ENCODE peak calls at places on chromosomes 16 and 17, in nine cellular contexts. R is cardiac fibroblast; M is body of pancreas; Q is AG04450; X is adrenal gland; P is fibroblast of lung; B is WERI-Rb-1; S is A549; Y is CD8-positive, alpha-beta T cell. C is an unnamed sample.
A peak's percentile ranks its signal among the peaks of the same experiment; 100 is the strongest.

GRCh38 chr16:457732-458400 is 32.4 kb downstream of the RAB11FIP3 start:
- DNase-seq in R (peak; percentile 18), M (peak; percentile 31), Q (no peak), X (no peak), P (no peak), B (no peak), S (no peak), Y (no peak), C (no peak)

GRCh38 chr17:10120113-10120485 is 78.3 kb downstream of the GAS7 start:
- DNase-seq in R (no peak), M (no peak), Q (no peak), X (no peak), P (no peak), B (no peak), S (no peak), Y (no peak), C (no peak)

GRCh38 chr16:11359370-11359769 is 14.1 kb downstream of the RMI2 start:
- DNase-seq in R (peak; percentile 40), M (peak; percentile 64), Q (peak; percentile 52), X (no peak), P (peak; percentile 85), B (no peak), S (no peak), Y (no peak), C (no peak)

GRCh38 chr17:3475812-3476686 is at the start of gene ASPA:
- DNase-seq in R (peak; percentile 29), M (no peak), Q (no peak), X (no peak), P (no peak), B (no peak), S (no peak), Y (no peak), C (no peak)

GRCh38 chr16:10827691-10828341 is 9.2 kb upstream of the TVP23A start:
- DNase-seq in R (peak; percentile 64), M (peak; percentile 70), Q (peak; percentile 42), X (peak; percentile 81), P (peak; percentile 94), B (no peak), S (no peak), Y (no peak), C (no peak)

GRCh38 chr17:1907818-1908698 is 78.3 kb downstream of the RPA1 start:
- DNase-seq in R (peak; percentile 47), M (no peak), Q (no peak), X (no peak), P (peak; percentile 53), B (peak; percentile 88), S (no peak), Y (peak; percentile 1), C (peak; percentile 29)

GRCh38 chr17:66903781-66904180 is 60.7 kb upstream of the CACNG4 start:
- DNase-seq in R (no peak), M (no peak), Q (no peak), X (no peak), P (no peak), B (no peak), S (no peak), Y (no peak), C (no peak)

GRCh38 chr17:72599891-72600290 is 479.1 kb downstream of the SOX9 start:
- DNase-seq in R (no peak), M (no peak), Q (no peak), X (no peak), P (no peak), B (no peak), S (no peak), Y (no peak), C (no peak)

GRCh38 chr16:2163211-2163881 is 7.8 kb downstream of the TRAF7 start:
- DNase-seq in R (no peak), M (no peak), Q (no peak), X (no peak), P (peak; percentile 24), B (no peak), S (no peak), Y (no peak), C (no peak)

GRCh38 chr16:17278988-17279387 is 191.8 kb downstream of the XYLT1 start:
- DNase-seq in R (no peak), M (peak; percentile 76), Q (no peak), X (peak; percentile 81), P (no peak), B (no peak), S (no peak), Y (no peak), C (no peak)

GRCh38 chr17:59371426-59372099 is 40.1 kb downstream of the YPEL2 start:
- DNase-seq in R (peak; percentile 81), M (peak; percentile 30), Q (no peak), X (peak; percentile 25), P (peak; percentile 51), B (peak; percentile 64), S (no peak), Y (no peak), C (no peak)

GRCh38 chr17:80663783-80664206 is 119.2 kb downstream of the RPTOR start:
- DNase-seq in R (no peak), M (no peak), Q (no peak), X (peak; percentile 45), P (peak; percentile 45), B (no peak), S (no peak), Y (peak; percentile 30), C (no peak)

GRCh38 chr16:83878838-83879237 is 20.1 kb upstream of the MLYCD start:
- DNase-seq in R (peak; percentile 74), M (no peak), Q (peak; percentile 18), X (no peak), P (peak; percentile 45), B (no peak), S (peak; percentile 38), Y (no peak), C (no peak)

GRCh38 chr16:46882304-46882939 is 1.7 kb upstream of the GPT2 start:
- DNase-seq in R (no peak), M (no peak), Q (no peak), X (no peak), P (no peak), B (no peak), S (no peak), Y (no peak), C (no peak)

GRCh38 chr17:49050611-49051010 is 53.4 kb downstream of the IGF2BP1 start:
- DNase-seq in R (no peak), M (no peak), Q (no peak), X (no peak), P (no peak), B (no peak), S (no peak), Y (no peak), C (no peak)

GRCh38 chr16:13906426-13907089 is 13.4 kb upstream of the ERCC4 start:
- DNase-seq in R (no peak), M (no peak), Q (no peak), X (no peak), P (no peak), B (no peak), S (no peak), Y (no peak), C (no peak)
- TF ChIP-seq CTCF in R (no peak), M (no peak), Q (no peak), X (no peak), P (no peak), B (no peak), S (no peak), Y (no peak), C (no peak)

GRCh38 chr16:56355786-56356275 is 69.5 kb downstream of the AMFR start:
- DNase-seq in R (no peak), M (no peak), Q (no peak), X (peak; percentile 16), P (no peak), B (no peak), S (no peak), Y (no peak), C (no peak)
- H3K4me3 ChIP-seq in R (no peak overlapping the region), M (no peak overlapping the region), Q (peak overlapping the region; percentile 41), X (peak overlapping the region; percentile 39), P (no peak overlapping the region), B (no peak overlapping the region), S (no peak overlapping the region), Y (no peak overlapping the region), C (peak overlapping the region; percentile 61)

DNA sequence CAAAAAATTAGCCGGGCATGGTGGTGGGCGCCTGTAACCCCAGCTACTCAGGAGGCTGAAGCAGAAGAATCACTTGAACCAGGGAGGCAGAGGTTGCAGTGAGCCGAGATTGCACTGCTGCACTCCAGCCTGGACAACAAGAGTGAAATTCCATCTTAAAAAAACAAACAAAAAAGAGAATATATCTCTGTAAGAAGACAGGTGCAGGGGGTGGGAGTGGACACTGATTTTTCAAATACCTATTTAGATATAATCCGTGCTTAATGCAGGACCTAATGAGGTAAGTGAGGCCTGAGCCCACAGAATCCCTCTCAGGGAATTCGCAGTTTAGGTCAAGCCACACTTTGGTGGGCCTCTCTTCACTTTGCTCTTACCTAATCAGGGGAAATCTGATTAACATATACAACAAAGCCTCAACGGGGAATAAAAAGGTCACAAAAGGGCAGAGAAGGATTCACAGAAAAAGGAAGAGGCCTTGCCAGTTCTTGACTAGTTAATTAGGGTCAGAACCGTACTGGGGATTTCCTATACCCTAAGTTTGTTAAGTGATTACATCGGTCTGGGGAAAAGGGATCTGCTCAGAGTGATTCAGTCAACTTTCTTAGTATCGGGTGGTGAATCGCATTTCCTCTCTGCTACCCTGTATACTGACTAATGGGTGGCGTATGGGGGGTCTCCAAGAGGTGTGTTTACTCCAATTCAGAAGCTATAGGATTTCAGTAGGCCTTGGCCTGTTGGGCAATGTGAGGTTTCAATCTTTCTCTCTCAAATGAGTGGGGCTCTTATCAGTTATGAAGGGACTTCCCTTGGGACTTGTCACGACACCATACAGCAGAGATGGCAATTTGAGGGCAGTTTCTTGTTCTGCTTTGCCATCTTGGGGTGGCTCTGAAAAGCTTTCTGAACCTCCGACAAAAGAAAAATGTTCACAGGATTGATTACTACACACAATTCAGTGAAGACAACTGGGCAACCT is 1.9 kb upstream of the NFAT5 start:
- DNase-seq in R (peak; percentile 55), M (no peak), Q (no peak), X (no peak), P (peak; percentile 22), B (peak; percentile 45), S (no peak), Y (no peak), C (peak; percentile 92)
- TF ChIP-seq CTCF in R (no peak), M (no peak), Q (no peak), X (no peak), P (no peak), B (no peak), S (no peak), Y (no peak), C (no peak)

GRCh38 chr17:30234954-30235353 is 543 bp downstream of the SLC6A4 start:
- DNase-seq in R (no peak), M (no peak), Q (no peak), X (no peak), P (no peak), B (no peak), S (no peak), Y (no peak), C (peak; percentile 87)

GRCh38 chr17:30236297-30236624 is 764 bp upstream of the SLC6A4 start:
- DNase-seq in R (no peak), M (no peak), Q (no peak), X (no peak), P (no peak), B (no peak), S (no peak), Y (no peak), C (no peak)

GRCh38 chr17:30234296-30234695 is 1.2 kb downstream of the SLC6A4 start:
- DNase-seq in R (no peak), M (no peak), Q (no peak), X (no peak), P (no peak), B (no peak), S (no peak), Y (no peak), C (no peak)

GRCh38 chr17:30236807-30237206 is 1.3 kb upstream of the SLC6A4 start:
- DNase-seq in R (peak; percentile 44), M (peak; percentile 61), Q (no peak), X (peak; percentile 65), P (peak; percentile 27), B (no peak), S (peak; percentile 91), Y (no peak), C (peak; percentile 51)

GRCh38 chr17:30235386-30236296 is at the start of gene SLC6A4:
- DNase-seq in R (no peak), M (no peak), Q (no peak), X (no peak), P (no peak), B (no peak), S (peak; percentile 47), Y (no peak), C (no peak)
- H3K4me3 ChIP-seq in R (peak within 1 kb of the TSS; percentile 48), M (no peak within 1 kb of the TSS), Q (peak within 1 kb of the TSS; percentile 56), X (peak within 1 kb of the TSS; percentile 34), P (peak within 1 kb of the TSS; percentile 51), B (no peak within 1 kb of the TSS), S (peak within 1 kb of the TSS; percentile 57), Y (peak within 1 kb of the TSS; percentile 11), C (peak within 1 kb of the TSS; percentile 40)

C was measured in GM12865.